ENCODE peak calls at places on chromosomes 4 and X, in seven cellular contexts. N, K, L, M, E, H and U are unnamed samples.

GRCh38 chr4:1559896-1560650 is 124.0 kb downstream of the FAM53A start:
- DNase-seq in N (no peak), K (no peak), L (no peak), M (no peak), E (no peak), H (no peak), U (no peak)

GRCh38 chr4:13399257-13399656 is 84.9 kb downstream of the RAB28 start:
- DNase-seq in N (no peak), K (no peak), L (no peak), M (no peak), E (no peak), H (no peak), U (no peak)

GRCh38 chr4:97239699-97239997 is 903.6 kb downstream of the STPG2 start:
- DNase-seq in N (no peak), K (no peak), L (no peak), M (no peak), E (no peak), H (no peak), U (no peak)

GRCh38 chrX:8731579-8732395 is at the start of gene ANOS1:
- DNase-seq in N (no peak), K (no peak), L (peak; percentile 77), M (peak; percentile 45), E (peak; percentile 20), H (peak; percentile 81), U (peak; percentile 72)

GRCh38 chrX:95063554-95063953 is 1389.5 kb downstream of the FAM133A start:
- DNase-seq in N (no peak), K (no peak), L (no peak), M (no peak), E (no peak), H (no peak), U (no peak)

GRCh38 chr4:184370711-184371389 is 103.5 kb downstream of the IRF2 start:
- DNase-seq in N (no peak), K (no peak), L (no peak), M (no peak), E (no peak), H (no peak), U (no peak)

GRCh38 chrX:118655561-118656246 is 71.7 kb upstream of the IL13RA1 start:
- DNase-seq in N (no peak), K (no peak), L (no peak), M (no peak), E (no peak), H (no peak), U (no peak)

GRCh38 chr4:36665985-36666384 is 384.6 kb downstream of the DTHD1 start:
- DNase-seq in N (no peak), K (no peak), L (no peak), M (no peak), E (no peak), H (no peak), U (no peak)

GRCh38 chr4:128221556-128221955 is 66.1 kb downstream of the PGRMC2 start:
- DNase-seq in N (no peak), K (no peak), L (no peak), M (no peak), E (no peak), H (no peak), U (no peak)

GRCh38 chr4:53321151-53321987 is 44.5 kb downstream of the SCFD2 start:
- DNase-seq in N (no peak), K (no peak), L (no peak), M (no peak), E (no peak), H (no peak), U (no peak)

GRCh38 chr4:962231-963208 is 10.8 kb downstream of the DGKQ start:
- DNase-seq in N (no peak), K (no peak), L (no peak), M (no peak), E (no peak), H (peak; percentile 47), U (no peak)

GRCh38 chrX:118459494-118459893 is 36.1 kb upstream of the DOCK11 start:
- DNase-seq in N (no peak), K (peak; percentile 13), L (peak; percentile 52), M (no peak), E (no peak), H (no peak), U (no peak)

GRCh38 chrX:141221611-141222010 is 20.7 kb downstream of the SPANXC start:
- DNase-seq in N (no peak), K (no peak), L (no peak), M (no peak), E (no peak), H (no peak), U (no peak)

GRCh38 chrX:120456973-120457372 is 12.1 kb downstream of the LAMP2 start:
- DNase-seq in N (no peak), K (peak; percentile 19), L (no peak), M (no peak), E (no peak), H (no peak), U (no peak)

GRCh38 chrX:13380230-13380629 is 60.4 kb upstream of the ATXN3L start:
- DNase-seq in N (no peak), K (no peak), L (no peak), M (no peak), E (no peak), H (no peak), U (no peak)